ENCODE peak calls at places on chromosomes 16 and 17, in four cellular contexts. N, Z, S and M are unnamed samples.
A peak's percentile ranks its signal among the peaks of the same experiment; 100 is the strongest.

GRCh38 chr17:41434313-41434895 is 6.4 kb downstream of the KRT38 start:
- DNase-seq in N (no peak), Z (no peak), S (no peak), M (no peak)

GRCh38 chr17:4519361-4519788 is 20.7 kb downstream of the SPNS2 start:
- DNase-seq in N (no peak), Z (no peak), S (peak; percentile 89), M (no peak)

GRCh38 chr17:27893834-27894503 is 804 bp upstream of the LYRM9 start:
- DNase-seq in N (no peak), Z (no peak), S (no peak), M (no peak)

GRCh38 chr16:17475104-17475503 is 4.3 kb upstream of the XYLT1 start:
- DNase-seq in N (no peak), Z (no peak), S (no peak), M (no peak)

GRCh38 chr16:20879175-20880053 is 20.7 kb downstream of the DCUN1D3 start:
- DNase-seq in N (peak; percentile 71), Z (no peak), S (no peak), M (no peak)

GRCh38 chr16:66923247-66923851 is 2.0 kb downstream of the RRAD start:
- DNase-seq in N (no peak), Z (no peak), S (no peak), M (no peak)

GRCh38 chr17:55301521-55302406 is 37.0 kb downstream of the HLF start:
- DNase-seq in N (no peak), Z (no peak), S (no peak), M (no peak)

GRCh38 chr17:31418773-31419350 is 27.4 kb downstream of the RAB11FIP4 start:
- DNase-seq in N (no peak), Z (no peak), S (no peak), M (no peak)

GRCh38 chr17:79183221-79184158 is 108.9 kb downstream of the ENGASE start:
- DNase-seq in N (peak; percentile 4), Z (peak; percentile 91), S (no peak), M (peak; percentile 48)

GRCh38 chr16:29877266-29877961 is 14.4 kb upstream of the CDIPT start:
- DNase-seq in N (peak; percentile 49), Z (peak; percentile 78), S (peak; percentile 82), M (peak; percentile 32)

GRCh38 chr16:4052801-4053662 is 63.2 kb downstream of the ADCY9 start:
- DNase-seq in N (peak; percentile 73), Z (no peak), S (peak; percentile 87), M (peak; percentile 75)

GRCh38 chr17:81911969-81912368 is 770 bp upstream of the PCYT2 start:
- DNase-seq in N (no peak), Z (no peak), S (no peak), M (no peak)
- H3K4me3 ChIP-seq in N (no peak overlapping the region), Z (no peak overlapping the region), S (peak overlapping the region; percentile 16), M (no peak overlapping the region)

GRCh38 chr17:72797142-72797541 is 295.3 kb downstream of the SLC39A11 start:
- DNase-seq in N (no peak), Z (no peak), S (no peak), M (no peak)

GRCh38 chr17:72790194-72790593 is 302.3 kb downstream of the SLC39A11 start:
- DNase-seq in N (no peak), Z (no peak), S (no peak), M (no peak)

GRCh38 chr17:72792771-72793170 is 299.7 kb downstream of the SLC39A11 start:
- DNase-seq in N (no peak), Z (peak; percentile 77), S (no peak), M (no peak)

GRCh38 chr17:72794152-72794551 is 298.3 kb downstream of the SLC39A11 start:
- DNase-seq in N (no peak), Z (no peak), S (no peak), M (no peak)

GRCh38 chr17:72795941-72796340 is 296.5 kb downstream of the SLC39A11 start:
- DNase-seq in N (no peak), Z (no peak), S (no peak), M (no peak)
- H3K9me3 ChIP-seq in N (peaks cover 59% of the 10 kb centered on the region), Z (no peaks in the 10 kb centered on the region), S (peaks cover 10% of the 10 kb centered on the region), M (peaks cover 7% of the 10 kb centered on the region)

GRCh38 chr16:1499756-1500464 is 6.8 kb downstream of the TELO2 start:
- DNase-seq in N (no peak), Z (no peak), S (no peak), M (no peak)
- H3K36me3 ChIP-seq in N (peaks cover 75% of the 10 kb centered on the region), Z (peaks cover 63% of the 10 kb centered on the region), S (peaks cover 53% of the 10 kb centered on the region), M (peaks cover 69% of the 10 kb centered on the region)

GRCh38 chr16:49560018-49560830 is 186.6 kb downstream of the C16orf78 start:
- DNase-seq in N (no peak), Z (no peak), S (no peak), M (no peak)
- H3K4me3 ChIP-seq in N (no peak overlapping the region), Z (no peak overlapping the region), S (no peak overlapping the region), M (no peak overlapping the region)

GRCh38 chr16:57575468-57576277 is 33.2 kb downstream of the ADGRG5 start:
- DNase-seq in N (no peak), Z (no peak), S (no peak), M (no peak)

GRCh38 chr16:57577691-57578224 is 35.3 kb downstream of the ADGRG5 start:
- DNase-seq in N (no peak), Z (peak; percentile 55), S (no peak), M (no peak)

GRCh38 chr16:57578521-57579360 is 36.3 kb downstream of the ADGRG5 start:
- DNase-seq in N (no peak), Z (no peak), S (no peak), M (no peak)

GRCh38 chr16:57576429-57576870 is 34.0 kb downstream of the ADGRG5 start:
- DNase-seq in N (peak; percentile 64), Z (peak; percentile 84), S (peak; percentile 84), M (peak; percentile 56)

GRCh38 chr16:57577214-57577613 is 34.8 kb downstream of the ADGRG5 start:
- DNase-seq in N (no peak), Z (no peak), S (no peak), M (no peak)
- H3K9me3 ChIP-seq in N (no peaks in the 10 kb centered on the region), Z (no peaks in the 10 kb centered on the region), S (no peaks in the 10 kb centered on the region), M (no peaks in the 10 kb centered on the region)

GRCh38 chr16:72112452-72112792 is 18.8 kb downstream of the DHX38 start:
- DNase-seq in N (no peak), Z (no peak), S (no peak), M (no peak)
- H3K36me3 ChIP-seq in N (peaks cover 62% of the 10 kb centered on the region), Z (peaks cover 56% of the 10 kb centered on the region), S (peaks cover 61% of the 10 kb centered on the region), M (no peaks in the 10 kb centered on the region)

GRCh38 chr17:7801582-7801981 is 32.4 kb upstream of the KDM6B start:
- DNase-seq in N (no peak), Z (no peak), S (no peak), M (no peak)

GRCh38 chr17:7803981-7804380 is 30.0 kb upstream of the KDM6B start:
- DNase-seq in N (no peak), Z (no peak), S (peak; percentile 78), M (no peak)

GRCh38 chr17:7797976-7798375 is 36.0 kb upstream of the KDM6B start:
- DNase-seq in N (no peak), Z (no peak), S (no peak), M (no peak)

GRCh38 chr17:7794063-7794663 is 39.9 kb upstream of the KDM6B start:
- DNase-seq in N (no peak), Z (no peak), S (no peak), M (no peak)

DNA sequence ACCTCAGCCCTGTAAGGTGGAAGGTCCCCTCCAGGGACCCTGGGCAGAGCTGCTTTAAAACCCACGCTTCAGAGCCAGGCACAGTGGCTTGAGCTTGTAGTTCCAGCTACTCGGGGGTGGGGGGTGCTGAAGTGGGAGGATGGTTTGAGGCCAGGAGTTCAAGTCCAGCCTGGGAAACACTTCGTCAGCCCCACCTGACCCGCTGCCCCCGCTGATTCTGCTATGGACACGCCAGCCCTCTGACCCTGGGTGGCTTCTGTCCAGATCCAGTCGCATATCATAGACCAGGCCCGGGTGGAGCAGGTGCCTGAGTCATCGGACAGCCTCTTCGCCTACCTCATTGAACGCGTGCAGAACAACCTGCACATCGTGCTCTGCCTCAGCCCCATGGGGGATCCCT is 35.2 kb upstream of the KDM6B start:
- DNase-seq in N (no peak), Z (no peak), S (no peak), M (no peak)
- H3K4me3 ChIP-seq in N (no peak overlapping the region), Z (no peak overlapping the region), S (no peak overlapping the region), M (no peak overlapping the region)

DNA sequence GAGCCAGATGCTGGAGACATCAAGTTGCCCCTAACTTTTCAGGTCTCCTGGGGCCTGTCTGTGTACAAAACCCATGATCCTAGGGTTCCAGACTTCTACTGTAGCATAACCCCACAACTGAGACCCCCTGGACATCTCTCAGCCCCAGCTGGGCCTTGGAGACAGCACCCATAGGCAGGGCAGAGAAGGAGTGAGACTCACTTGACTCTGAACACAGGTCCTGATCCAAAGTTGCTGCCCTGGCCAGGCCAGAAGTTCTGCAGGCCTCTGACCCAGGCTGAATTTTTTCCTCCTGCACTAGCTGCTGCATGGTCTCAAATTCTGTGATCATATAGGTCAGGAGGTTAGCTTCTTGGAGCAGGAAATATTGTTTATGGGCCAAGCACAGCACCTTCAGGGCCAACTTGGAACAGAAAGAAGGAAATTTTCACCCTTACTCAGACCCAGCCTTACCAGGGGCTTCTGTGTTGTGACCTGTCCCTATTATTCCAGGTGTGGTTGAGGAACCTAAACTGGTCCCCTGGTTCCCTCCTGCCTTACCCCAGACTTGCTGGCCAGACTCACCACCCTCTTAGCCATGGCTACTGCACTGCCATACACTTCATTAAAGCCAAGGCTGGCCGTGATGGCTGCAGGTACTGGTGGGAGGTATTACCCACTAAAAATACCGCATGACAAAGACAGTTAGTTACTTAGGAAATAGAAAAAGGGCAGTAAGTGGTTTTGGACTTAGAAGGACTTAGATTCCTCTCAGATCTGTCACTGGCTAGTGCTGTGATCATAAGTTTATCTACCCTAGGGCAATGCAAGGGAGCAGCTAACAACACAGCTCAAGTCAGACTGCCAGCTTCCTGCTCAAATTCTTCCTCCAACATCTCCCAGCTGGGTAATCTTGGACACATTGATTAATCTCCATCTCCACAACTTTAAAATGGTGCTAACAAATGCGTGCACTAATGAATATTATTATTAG is 2180.1 kb downstream of the TP53TG3F start:
- DNase-seq in N (no peak), Z (no peak), S (no peak), M (peak; percentile 23)
- H3K9me3 ChIP-seq in N (peaks cover 3% of the 10 kb centered on the region), Z (no peaks in the 10 kb centered on the region), S (no peaks in the 10 kb centered on the region), M (no peaks in the 10 kb centered on the region)